ENCODE peak calls at places on chromosomes 7 and 10, in five cellular contexts. R is right cardiac atrium, A is NCI-H2029, E is lung microvascular endothelial cell, N is HuH-7.5. S is an unnamed sample.

GRCh38 chr7:3187378-3188040 is 113.5 kb upstream of the SDK1 start:
- DNase-seq in R (no peak), A (no peak), E (no peak), N (no peak), S (no peak)

GRCh38 chr10:31739759-31740158 is 188.9 kb downstream of the ARHGAP12 start:
- DNase-seq in R (no peak), A (no peak), E (peak), N (no peak), S (no peak)

GRCh38 chr7:823639-824038 is 8.6 kb upstream of the SUN1 start:
- DNase-seq in R (no peak), A (peak), E (no peak), N (no peak), S (no peak)

GRCh38 chr7:157295338-157295737 is 41.5 kb upstream of the DNAJB6 start:
- DNase-seq in R (no peak), A (no peak), E (no peak), N (no peak), S (no peak)

GRCh38 chr7:1022801-1023465 is 21.4 kb upstream of the GPR146 start:
- DNase-seq in R (no peak), A (no peak), E (no peak), N (no peak), S (no peak)

GRCh38 chr10:6062101-6062771 is at the start of gene IL2RA:
- DNase-seq in R (no peak), A (no peak), E (no peak), N (no peak), S (no peak)

GRCh38 chr7:69374036-69374420 is 224.2 kb upstream of the AUTS2 start:
- DNase-seq in R (no peak), A (no peak), E (no peak), N (no peak), S (no peak)

GRCh38 chr10:29304259-29305030 is 15.6 kb downstream of the LYZL1 start:
- DNase-seq in R (peak), A (peak), E (peak), N (peak), S (peak)

GRCh38 chr10:69801434-69802315 is at the start of gene COL13A1:
- DNase-seq in R (peak), A (no peak), E (peak), N (peak), S (peak)

GRCh38 chr10:35466661-35467060 is 130.4 kb downstream of the CCNY start:
- DNase-seq in R (no peak), A (no peak), E (no peak), N (no peak), S (no peak)

GRCh38 chr7:116788542-116789197 is 73.7 kb upstream of the CAPZA2 start:
- DNase-seq in R (no peak), A (no peak), E (no peak), N (no peak), S (no peak)

GRCh38 chr10:124588736-124589451 is 127.3 kb downstream of the LHPP start:
- DNase-seq in R (peak), A (no peak), E (peak), N (peak), S (peak)

GRCh38 chr10:104559935-104560334 is 81.2 kb upstream of the SORCS3 start:
- DNase-seq in R (no peak), A (no peak), E (no peak), N (no peak), S (no peak)

GRCh38 chr10:62244785-62245595 is 23.7 kb downstream of the RTKN2 start:
- DNase-seq in R (no peak), A (peak), E (peak), N (no peak), S (peak)

GRCh38 chr7:51315393-51316261 is 982 bp downstream of the COBL start:
- DNase-seq in R (no peak), A (no peak), E (no peak), N (peak), S (peak)

GRCh38 chr10:36345770-36346169 is 703.7 kb upstream of the FZD8 start:
- DNase-seq in R (no peak), A (no peak), E (peak), N (no peak), S (no peak)

GRCh38 chr10:350981-351501 is 215.8 kb downstream of the ZMYND11 start:
- DNase-seq in R (no peak), A (no peak), E (no peak), N (no peak), S (no peak)

GRCh38 chr7:104928721-104929400 is 85.1 kb upstream of the KMT2E start:
- DNase-seq in R (no peak), A (no peak), E (no peak), N (no peak), S (no peak)

GRCh38 chr7:112938895-112939588 is 147.6 kb downstream of the GPR85 start:
- DNase-seq in R (peak), A (no peak), E (peak), N (peak), S (peak)

GRCh38 chr7:22207724-22208225 is 149.2 kb downstream of the RAPGEF5 start:
- DNase-seq in R (no peak), A (no peak), E (peak), N (no peak), S (no peak)

GRCh38 chr7:114670676-114671075 is 251.2 kb upstream of the MDFIC start:
- DNase-seq in R (no peak), A (no peak), E (no peak), N (no peak), S (no peak)

GRCh38 chr7:140810385-140810784 is 113.9 kb downstream of the NDUFB2 start:
- DNase-seq in R (no peak), A (no peak), E (no peak), N (no peak), S (no peak)

GRCh38 chr10:61836888-61837747 is 64.4 kb upstream of the ARID5B start:
- DNase-seq in R (no peak), A (peak), E (peak), N (no peak), S (no peak)

GRCh38 chr7:157228864-157229422 is 90.2 kb downstream of the UBE3C start:
- DNase-seq in R (no peak), A (no peak), E (peak), N (peak), S (peak)

GRCh38 chr7:155129789-155130188 is 59.7 kb downstream of the HTR5A start:
- DNase-seq in R (no peak), A (no peak), E (no peak), N (no peak), S (no peak)

GRCh38 chr10:4088354-4089066 is 303.5 kb upstream of the KLF6 start:
- DNase-seq in R (no peak), A (no peak), E (no peak), N (no peak), S (no peak)